ENCODE peak calls at places on chromosomes 3 and 15, in seven cellular contexts. One of them, this sample, is unnamed.

GRCh38 chr15:41013698-41014414 is 60.6 kb downstream of the CHAC1 start:
- DNase-seq in cardiac muscle cell: no peak
- DNase-seq in coronary artery: no peak
- DNase-seq in lower lobe of right lung: no peak
- DNase-seq in colonic mucosa: no peak
- DNase-seq in AG04450: peak
- DNase-seq in transverse colon: no peak
- DNase-seq in this sample: no peak

GRCh38 chr15:94951538-94951937 is 720.2 kb downstream of the MCTP2 start:
- DNase-seq in AG04450: no peak
- DNase-seq in coronary artery: no peak
- DNase-seq in transverse colon: no peak
- DNase-seq in cardiac muscle cell: no peak
- DNase-seq in colonic mucosa: no peak
- DNase-seq in lower lobe of right lung: no peak
- DNase-seq in this sample: no peak

GRCh38 chr3:61688307-61688695 is 126.9 kb downstream of the PTPRG start:
- DNase-seq in AG04450: no peak
- DNase-seq in transverse colon: no peak
- DNase-seq in cardiac muscle cell: peak
- DNase-seq in colonic mucosa: no peak
- DNase-seq in lower lobe of right lung: no peak
- DNase-seq in coronary artery: no peak
- DNase-seq in this sample: no peak

GRCh38 chr3:72324253-72324811 is 523.9 kb downstream of the SHQ1 start:
- DNase-seq in lower lobe of right lung: no peak
- DNase-seq in transverse colon: no peak
- DNase-seq in AG04450: no peak
- DNase-seq in coronary artery: no peak
- DNase-seq in cardiac muscle cell: no peak
- DNase-seq in colonic mucosa: no peak
- DNase-seq in this sample: no peak

GRCh38 chr3:8793242-8793641 is 23.8 kb upstream of the OXTR start:
- DNase-seq in lower lobe of right lung: no peak
- DNase-seq in coronary artery: no peak
- DNase-seq in cardiac muscle cell: no peak
- DNase-seq in transverse colon: no peak
- DNase-seq in colonic mucosa: no peak
- DNase-seq in AG04450: no peak
- DNase-seq in this sample: no peak

GRCh38 chr3:126765187-126766069 is 61.4 kb downstream of the CHCHD6 start:
- DNase-seq in coronary artery: no peak
- DNase-seq in colonic mucosa: no peak
- DNase-seq in cardiac muscle cell: no peak
- DNase-seq in transverse colon: no peak
- DNase-seq in lower lobe of right lung: no peak
- DNase-seq in AG04450: no peak
- DNase-seq in this sample: no peak

GRCh38 chr15:101808201-101808600 is 3.8 kb upstream of the OR4F15 start:
- DNase-seq in AG04450: peak
- DNase-seq in colonic mucosa: no peak
- DNase-seq in cardiac muscle cell: no peak
- DNase-seq in coronary artery: no peak
- DNase-seq in transverse colon: no peak
- DNase-seq in lower lobe of right lung: no peak
- DNase-seq in this sample: no peak

GRCh38 chr3:16533928-16534913 is 20.7 kb upstream of the RFTN1 start:
- DNase-seq in colonic mucosa: no peak
- DNase-seq in transverse colon: no peak
- DNase-seq in cardiac muscle cell: peak
- DNase-seq in lower lobe of right lung: no peak
- DNase-seq in coronary artery: no peak
- DNase-seq in AG04450: no peak
- DNase-seq in this sample: no peak

GRCh38 chr3:30162579-30162978 is 443.8 kb upstream of the TGFBR2 start:
- DNase-seq in transverse colon: no peak
- DNase-seq in AG04450: peak
- DNase-seq in lower lobe of right lung: no peak
- DNase-seq in colonic mucosa: no peak
- DNase-seq in coronary artery: no peak
- DNase-seq in cardiac muscle cell: no peak
- DNase-seq in this sample: no peak

GRCh38 chr3:109532257-109533216 is 195.2 kb upstream of the DPPA4 start:
- DNase-seq in transverse colon: peak
- DNase-seq in coronary artery: no peak
- DNase-seq in AG04450: peak
- DNase-seq in colonic mucosa: peak
- DNase-seq in cardiac muscle cell: peak
- DNase-seq in lower lobe of right lung: no peak
- DNase-seq in this sample: peak

GRCh38 chr3:24683511-24684384 is 189.1 kb upstream of the THRB start:
- DNase-seq in lower lobe of right lung: no peak
- DNase-seq in colonic mucosa: peak
- DNase-seq in cardiac muscle cell: peak
- DNase-seq in AG04450: peak
- DNase-seq in transverse colon: peak
- DNase-seq in coronary artery: no peak
- DNase-seq in this sample: no peak

GRCh38 chr3:119323401-119324107 is 29.4 kb downstream of the ARHGAP31 start:
- DNase-seq in AG04450: no peak
- DNase-seq in lower lobe of right lung: no peak
- DNase-seq in transverse colon: no peak
- DNase-seq in colonic mucosa: no peak
- DNase-seq in cardiac muscle cell: no peak
- DNase-seq in coronary artery: no peak
- DNase-seq in this sample: no peak

GRCh38 chr3:69330891-69331400 is 54.9 kb downstream of the FRMD4B start:
- DNase-seq in transverse colon: no peak
- DNase-seq in lower lobe of right lung: peak
- DNase-seq in cardiac muscle cell: peak
- DNase-seq in AG04450: no peak
- DNase-seq in colonic mucosa: no peak
- DNase-seq in coronary artery: no peak
- DNase-seq in this sample: no peak

GRCh38 chr15:25829075-25829474 is 34.1 kb downstream of the ATP10A start:
- DNase-seq in transverse colon: no peak
- DNase-seq in coronary artery: no peak
- DNase-seq in AG04450: no peak
- DNase-seq in lower lobe of right lung: no peak
- DNase-seq in cardiac muscle cell: no peak
- DNase-seq in colonic mucosa: no peak
- DNase-seq in this sample: no peak

GRCh38 chr15:34362047-34362773 is 4.8 kb downstream of the LPCAT4 start:
- DNase-seq in AG04450: no peak
- DNase-seq in colonic mucosa: peak
- DNase-seq in lower lobe of right lung: no peak
- DNase-seq in transverse colon: peak
- DNase-seq in coronary artery: no peak
- DNase-seq in cardiac muscle cell: no peak
- DNase-seq in this sample: peak

GRCh38 chr3:175741951-175742350 is 882.8 kb downstream of the NAALADL2 start:
- DNase-seq in colonic mucosa: no peak
- DNase-seq in AG04450: peak
- DNase-seq in lower lobe of right lung: no peak
- DNase-seq in transverse colon: no peak
- DNase-seq in cardiac muscle cell: no peak
- DNase-seq in coronary artery: no peak
- DNase-seq in this sample: no peak

GRCh38 chr3:58536501-58537411 is at the start of gene ACOX2:
- DNase-seq in colonic mucosa: peak
- DNase-seq in AG04450: no peak
- DNase-seq in cardiac muscle cell: peak
- DNase-seq in lower lobe of right lung: peak
- DNase-seq in transverse colon: peak
- DNase-seq in coronary artery: peak
- DNase-seq in this sample: peak

GRCh38 chr3:114745322-114746240 is 401.5 kb downstream of the ZBTB20 start:
- DNase-seq in AG04450: no peak
- DNase-seq in transverse colon: no peak
- DNase-seq in coronary artery: no peak
- DNase-seq in lower lobe of right lung: no peak
- DNase-seq in colonic mucosa: peak
- DNase-seq in cardiac muscle cell: no peak
- DNase-seq in this sample: no peak

GRCh38 chr3:101854608-101855304 is 5.4 kb downstream of the NFKBIZ start:
- DNase-seq in transverse colon: no peak
- DNase-seq in colonic mucosa: peak
- DNase-seq in lower lobe of right lung: no peak
- DNase-seq in AG04450: no peak
- DNase-seq in coronary artery: no peak
- DNase-seq in cardiac muscle cell: no peak
- DNase-seq in this sample: peak

GRCh38 chr15:67405208-67406191 is 115.4 kb upstream of the C15orf61 start:
- DNase-seq in cardiac muscle cell: peak
- DNase-seq in transverse colon: no peak
- DNase-seq in colonic mucosa: no peak
- DNase-seq in AG04450: peak
- DNase-seq in coronary artery: no peak
- DNase-seq in lower lobe of right lung: no peak
- DNase-seq in this sample: no peak

GRCh38 chr15:69044899-69045298 is 30.4 kb downstream of the NOX5 start:
- DNase-seq in coronary artery: no peak
- DNase-seq in AG04450: no peak
- DNase-seq in colonic mucosa: no peak
- DNase-seq in lower lobe of right lung: no peak
- DNase-seq in cardiac muscle cell: no peak
- DNase-seq in transverse colon: no peak
- DNase-seq in this sample: no peak

GRCh38 chr3:119679874-119680273 is 2.7 kb upstream of the COX17 start:
- DNase-seq in coronary artery: no peak
- DNase-seq in AG04450: no peak
- DNase-seq in lower lobe of right lung: no peak
- DNase-seq in colonic mucosa: no peak
- DNase-seq in cardiac muscle cell: no peak
- DNase-seq in transverse colon: no peak
- DNase-seq in this sample: no peak

GRCh38 chr3:129890125-129890524 is 3.4 kb downstream of the TMCC1 start:
- DNase-seq in transverse colon: no peak
- DNase-seq in colonic mucosa: peak
- DNase-seq in lower lobe of right lung: no peak
- DNase-seq in cardiac muscle cell: no peak
- DNase-seq in AG04450: no peak
- DNase-seq in coronary artery: no peak
- DNase-seq in this sample: no peak

GRCh38 chr3:37601832-37602231 is 259.8 kb upstream of the CTDSPL start:
- DNase-seq in lower lobe of right lung: no peak
- DNase-seq in transverse colon: no peak
- DNase-seq in cardiac muscle cell: no peak
- DNase-seq in colonic mucosa: no peak
- DNase-seq in coronary artery: no peak
- DNase-seq in AG04450: no peak
- DNase-seq in this sample: no peak

GRCh38 chr15:37056168-37056893 is 44.0 kb downstream of the MEIS2 start:
- DNase-seq in cardiac muscle cell: no peak
- DNase-seq in AG04450: no peak
- DNase-seq in colonic mucosa: no peak
- DNase-seq in coronary artery: no peak
- DNase-seq in lower lobe of right lung: no peak
- DNase-seq in transverse colon: no peak
- DNase-seq in this sample: no peak

GRCh38 chr3:192246847-192247520 is 480.4 kb downstream of the FGF12 start:
- DNase-seq in coronary artery: no peak
- DNase-seq in colonic mucosa: no peak
- DNase-seq in AG04450: no peak
- DNase-seq in transverse colon: no peak
- DNase-seq in lower lobe of right lung: no peak
- DNase-seq in cardiac muscle cell: no peak
- DNase-seq in this sample: no peak

GRCh38 chr3:160473233-160473632 is 23.6 kb upstream of the TRIM59 start:
- DNase-seq in cardiac muscle cell: no peak
- DNase-seq in transverse colon: no peak
- DNase-seq in lower lobe of right lung: no peak
- DNase-seq in colonic mucosa: no peak
- DNase-seq in coronary artery: no peak
- DNase-seq in AG04450: no peak
- DNase-seq in this sample: no peak

DNA sequence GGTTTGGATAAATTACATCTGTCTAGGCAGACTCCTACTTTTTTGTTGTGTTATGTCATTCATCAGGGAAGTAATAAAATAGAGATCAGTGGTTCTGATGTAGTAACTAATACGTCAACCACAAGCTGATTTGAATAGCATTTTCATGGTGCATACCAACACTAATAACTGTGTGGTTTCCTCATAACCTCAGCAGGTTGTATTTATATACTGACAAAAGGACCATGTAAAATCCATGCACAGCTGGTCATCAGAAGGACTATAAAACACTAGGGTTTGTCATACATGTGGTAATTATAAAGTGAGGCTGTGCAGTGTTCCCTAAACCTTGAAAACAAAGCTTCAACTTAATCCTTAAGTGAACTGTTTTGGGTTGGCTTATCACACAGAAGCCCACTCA is 216.8 kb upstream of the RBMS3 start:
- DNase-seq in transverse colon: no peak
- DNase-seq in colonic mucosa: no peak
- DNase-seq in cardiac muscle cell: no peak
- DNase-seq in lower lobe of right lung: no peak
- DNase-seq in AG04450: peak
- DNase-seq in coronary artery: no peak
- DNase-seq in this sample: no peak
- H3K27ac ChIP-seq in transverse colon: no peak
- H3K27ac ChIP-seq in colonic mucosa: no peak
- H3K27ac ChIP-seq in cardiac muscle cell: no peak
- H3K27ac ChIP-seq in lower lobe of right lung: no peak
- H3K27ac ChIP-seq in AG04450: no peak
- H3K27ac ChIP-seq in coronary artery: no peak
- H3K27ac ChIP-seq in this sample: no peak

DNA sequence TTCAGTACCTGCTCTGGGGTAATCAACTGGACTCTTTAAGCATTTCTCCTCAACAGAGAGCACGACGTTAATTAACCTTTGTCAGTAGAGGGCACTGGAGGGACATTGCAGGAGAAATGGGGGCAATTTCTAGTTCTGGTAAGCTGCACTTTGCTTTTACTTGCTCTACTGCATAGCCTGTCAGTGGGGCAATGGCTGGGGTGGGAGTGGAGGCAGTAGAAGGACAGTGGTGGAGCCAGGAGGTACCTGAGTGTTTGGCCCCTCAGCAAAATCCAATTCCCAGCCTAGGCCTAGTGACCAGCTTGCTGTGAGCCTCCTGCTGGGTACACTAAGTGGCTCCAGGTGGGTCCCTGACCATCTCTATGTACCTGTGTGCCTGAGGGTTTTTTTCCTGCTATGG is 18.3 kb upstream of the MED12L start:
- DNase-seq in colonic mucosa: no peak
- DNase-seq in cardiac muscle cell: no peak
- DNase-seq in coronary artery: no peak
- DNase-seq in AG04450: no peak
- DNase-seq in transverse colon: no peak
- DNase-seq in lower lobe of right lung: no peak
- DNase-seq in this sample: no peak
- TF ChIP-seq CTCF in colonic mucosa: no peak
- TF ChIP-seq CTCF in cardiac muscle cell: peak
- TF ChIP-seq CTCF in coronary artery: no peak
- TF ChIP-seq CTCF in AG04450: no peak
- TF ChIP-seq CTCF in transverse colon: no peak
- TF ChIP-seq CTCF in lower lobe of right lung: no peak
- TF ChIP-seq CTCF in this sample: no peak

GRCh38 chr3:155688481-155688880 is 56.4 kb downstream of the PLCH1 start:
- DNase-seq in lower lobe of right lung: no peak
- DNase-seq in transverse colon: no peak
- DNase-seq in cardiac muscle cell: no peak
- DNase-seq in coronary artery: no peak
- DNase-seq in AG04450: no peak
- DNase-seq in colonic mucosa: no peak
- DNase-seq in this sample: no peak
- H3K27ac ChIP-seq in lower lobe of right lung: no peak
- H3K27ac ChIP-seq in transverse colon: no peak
- H3K27ac ChIP-seq in cardiac muscle cell: no peak
- H3K27ac ChIP-seq in coronary artery: no peak
- H3K27ac ChIP-seq in AG04450: no peak
- H3K27ac ChIP-seq in colonic mucosa: no peak
- H3K27ac ChIP-seq in this sample: no peak

GRCh38 chr3:154781595-154781994 is 298.5 kb upstream of the MME start:
- DNase-seq in cardiac muscle cell: no peak
- DNase-seq in AG04450: no peak
- DNase-seq in transverse colon: no peak
- DNase-seq in lower lobe of right lung: no peak
- DNase-seq in coronary artery: no peak
- DNase-seq in colonic mucosa: no peak
- DNase-seq in this sample: no peak
- TF ChIP-seq CTCF in cardiac muscle cell: no peak
- TF ChIP-seq CTCF in AG04450: peak
- TF ChIP-seq CTCF in transverse colon: no peak
- TF ChIP-seq CTCF in lower lobe of right lung: no peak
- TF ChIP-seq CTCF in coronary artery: no peak
- TF ChIP-seq CTCF in colonic mucosa: no peak
- TF ChIP-seq CTCF in this sample: no peak

This sample was measured in stomach.